ENCODE peak calls at places on chromosomes 13 and 19, in eight cellular contexts. One of them, this sample, is unnamed.

GRCh38 chr13:20109037-20109436 is 51.8 kb downstream of the GJA3 start:
- DNase-seq in glutamatergic neuron: no peak
- DNase-seq in brain microvascular endothelial cell: no peak
- DNase-seq in breast epithelium: no peak
- DNase-seq in nephron progenitor cell: no peak
- DNase-seq in lower leg skin: no peak
- DNase-seq in cardiac fibroblast: no peak
- DNase-seq in fibroblast of mammary gland: no peak
- DNase-seq in this sample: no peak

GRCh38 chr19:33171916-33172359 is 22.2 kb upstream of the LRP3 start:
- DNase-seq in glutamatergic neuron: no peak
- DNase-seq in brain microvascular endothelial cell: no peak
- DNase-seq in breast epithelium: no peak
- DNase-seq in nephron progenitor cell: no peak
- DNase-seq in lower leg skin: no peak
- DNase-seq in cardiac fibroblast: no peak
- DNase-seq in fibroblast of mammary gland: peak; percentile 79
- DNase-seq in this sample: peak; percentile 36

GRCh38 chr13:51955281-51955771 is 55.9 kb downstream of the ATP7B start:
- DNase-seq in glutamatergic neuron: no peak
- DNase-seq in brain microvascular endothelial cell: no peak
- DNase-seq in breast epithelium: no peak
- DNase-seq in nephron progenitor cell: no peak
- DNase-seq in lower leg skin: no peak
- DNase-seq in cardiac fibroblast: no peak
- DNase-seq in fibroblast of mammary gland: no peak
- DNase-seq in this sample: peak; percentile 51

GRCh38 chr13:82879921-82880320 is 1002.4 kb downstream of the SLITRK1 start:
- DNase-seq in glutamatergic neuron: no peak
- DNase-seq in brain microvascular endothelial cell: no peak
- DNase-seq in breast epithelium: no peak
- DNase-seq in nephron progenitor cell: no peak
- DNase-seq in lower leg skin: no peak
- DNase-seq in cardiac fibroblast: no peak
- DNase-seq in fibroblast of mammary gland: no peak
- DNase-seq in this sample: no peak

GRCh38 chr13:76668141-76668540 is 218.1 kb downstream of the KCTD12 start:
- DNase-seq in glutamatergic neuron: no peak
- DNase-seq in brain microvascular endothelial cell: no peak
- DNase-seq in breast epithelium: no peak
- DNase-seq in nephron progenitor cell: no peak
- DNase-seq in lower leg skin: no peak
- DNase-seq in cardiac fibroblast: no peak
- DNase-seq in fibroblast of mammary gland: no peak
- DNase-seq in this sample: no peak

GRCh38 chr19:39479916-39480315 is 722 bp upstream of the TIMM50 start:
- DNase-seq in glutamatergic neuron: no peak
- DNase-seq in brain microvascular endothelial cell: no peak
- DNase-seq in breast epithelium: no peak
- DNase-seq in nephron progenitor cell: no peak
- DNase-seq in lower leg skin: no peak
- DNase-seq in cardiac fibroblast: no peak
- DNase-seq in fibroblast of mammary gland: no peak
- DNase-seq in this sample: no peak

GRCh38 chr13:45441633-45442032 is 23.1 kb upstream of the COG3 start:
- DNase-seq in glutamatergic neuron: no peak
- DNase-seq in brain microvascular endothelial cell: peak; percentile 11
- DNase-seq in breast epithelium: no peak
- DNase-seq in nephron progenitor cell: no peak
- DNase-seq in lower leg skin: no peak
- DNase-seq in cardiac fibroblast: peak; percentile 25
- DNase-seq in fibroblast of mammary gland: peak; percentile 21
- DNase-seq in this sample: peak; percentile 56

GRCh38 chr13:88887045-88887662 is 1216.0 kb downstream of the SLITRK5 start:
- DNase-seq in glutamatergic neuron: no peak
- DNase-seq in brain microvascular endothelial cell: no peak
- DNase-seq in breast epithelium: no peak
- DNase-seq in nephron progenitor cell: no peak
- DNase-seq in lower leg skin: no peak
- DNase-seq in cardiac fibroblast: no peak
- DNase-seq in fibroblast of mammary gland: no peak
- DNase-seq in this sample: no peak

GRCh38 chr13:44142911-44143665 is 230.5 kb upstream of the SERP2 start:
- DNase-seq in glutamatergic neuron: no peak
- DNase-seq in brain microvascular endothelial cell: peak; percentile 80
- DNase-seq in breast epithelium: no peak
- DNase-seq in nephron progenitor cell: no peak
- DNase-seq in lower leg skin: no peak
- DNase-seq in cardiac fibroblast: no peak
- DNase-seq in fibroblast of mammary gland: peak; percentile 40
- DNase-seq in this sample: peak; percentile 31

GRCh38 chr13:80083516-80084085 is 257.3 kb downstream of the SPRY2 start:
- DNase-seq in glutamatergic neuron: no peak
- DNase-seq in brain microvascular endothelial cell: no peak
- DNase-seq in breast epithelium: no peak
- DNase-seq in nephron progenitor cell: no peak
- DNase-seq in lower leg skin: no peak
- DNase-seq in cardiac fibroblast: peak; percentile 69
- DNase-seq in fibroblast of mammary gland: peak; percentile 69
- DNase-seq in this sample: peak; percentile 50

GRCh38 chr19:2726160-2726855 is 5.1 kb upstream of the DIRAS1 start:
- DNase-seq in glutamatergic neuron: no peak
- DNase-seq in brain microvascular endothelial cell: no peak
- DNase-seq in breast epithelium: no peak
- DNase-seq in nephron progenitor cell: no peak
- DNase-seq in lower leg skin: no peak
- DNase-seq in cardiac fibroblast: no peak
- DNase-seq in fibroblast of mammary gland: no peak
- DNase-seq in this sample: no peak

GRCh38 chr13:81987677-81988357 is 1646.9 kb upstream of the SPRY2 start:
- DNase-seq in glutamatergic neuron: no peak
- DNase-seq in brain microvascular endothelial cell: no peak
- DNase-seq in breast epithelium: no peak
- DNase-seq in nephron progenitor cell: no peak
- DNase-seq in lower leg skin: no peak
- DNase-seq in cardiac fibroblast: no peak
- DNase-seq in fibroblast of mammary gland: no peak
- DNase-seq in this sample: no peak

GRCh38 chr19:45643024-45643926 is 4.1 kb upstream of the EML2 start:
- DNase-seq in glutamatergic neuron: peak; percentile 96
- DNase-seq in brain microvascular endothelial cell: peak; percentile 76
- DNase-seq in breast epithelium: peak; percentile 83
- DNase-seq in nephron progenitor cell: peak; percentile 96
- DNase-seq in lower leg skin: peak; percentile 73
- DNase-seq in cardiac fibroblast: peak; percentile 87
- DNase-seq in fibroblast of mammary gland: peak; percentile 69
- DNase-seq in this sample: peak; percentile 87

GRCh38 chr19:45682908-45683307 is 8.8 kb downstream of the SNRPD2 start:
- DNase-seq in glutamatergic neuron: no peak
- DNase-seq in brain microvascular endothelial cell: no peak
- DNase-seq in breast epithelium: no peak
- DNase-seq in nephron progenitor cell: no peak
- DNase-seq in lower leg skin: no peak
- DNase-seq in cardiac fibroblast: no peak
- DNase-seq in fibroblast of mammary gland: no peak
- DNase-seq in this sample: no peak

GRCh38 chr19:7662657-7663056 is 6.2 kb upstream of the RETN start:
- DNase-seq in glutamatergic neuron: no peak
- DNase-seq in brain microvascular endothelial cell: no peak
- DNase-seq in breast epithelium: no peak
- DNase-seq in nephron progenitor cell: no peak
- DNase-seq in lower leg skin: no peak
- DNase-seq in cardiac fibroblast: no peak
- DNase-seq in fibroblast of mammary gland: no peak
- DNase-seq in this sample: no peak

GRCh38 chr19:6108721-6109633 is 1.3 kb downstream of the RFX2 start:
- DNase-seq in glutamatergic neuron: peak; percentile 28
- DNase-seq in brain microvascular endothelial cell: no peak
- DNase-seq in breast epithelium: peak; percentile 60
- DNase-seq in nephron progenitor cell: peak; percentile 41
- DNase-seq in lower leg skin: peak; percentile 59
- DNase-seq in cardiac fibroblast: peak; percentile 81
- DNase-seq in fibroblast of mammary gland: peak; percentile 59
- DNase-seq in this sample: no peak

GRCh38 chr19:6014551-6015135 is 36.7 kb upstream of the RANBP3 start:
- DNase-seq in glutamatergic neuron: no peak
- DNase-seq in brain microvascular endothelial cell: no peak
- DNase-seq in breast epithelium: no peak
- DNase-seq in nephron progenitor cell: no peak
- DNase-seq in lower leg skin: no peak
- DNase-seq in cardiac fibroblast: no peak
- DNase-seq in fibroblast of mammary gland: no peak
- DNase-seq in this sample: no peak

GRCh38 chr13:54573186-54573585 is 1544.6 kb downstream of the OLFM4 start:
- DNase-seq in glutamatergic neuron: no peak
- DNase-seq in brain microvascular endothelial cell: no peak
- DNase-seq in breast epithelium: no peak
- DNase-seq in nephron progenitor cell: no peak
- DNase-seq in lower leg skin: no peak
- DNase-seq in cardiac fibroblast: no peak
- DNase-seq in fibroblast of mammary gland: no peak
- DNase-seq in this sample: no peak
- TF ChIP-seq CTCF in glutamatergic neuron: no peak
- TF ChIP-seq CTCF in brain microvascular endothelial cell: no peak
- TF ChIP-seq CTCF in breast epithelium: no peak
- TF ChIP-seq CTCF in nephron progenitor cell: no peak
- TF ChIP-seq CTCF in lower leg skin: no peak
- TF ChIP-seq CTCF in cardiac fibroblast: no peak
- TF ChIP-seq CTCF in fibroblast of mammary gland: no peak
- TF ChIP-seq CTCF in this sample: no peak

DNA sequence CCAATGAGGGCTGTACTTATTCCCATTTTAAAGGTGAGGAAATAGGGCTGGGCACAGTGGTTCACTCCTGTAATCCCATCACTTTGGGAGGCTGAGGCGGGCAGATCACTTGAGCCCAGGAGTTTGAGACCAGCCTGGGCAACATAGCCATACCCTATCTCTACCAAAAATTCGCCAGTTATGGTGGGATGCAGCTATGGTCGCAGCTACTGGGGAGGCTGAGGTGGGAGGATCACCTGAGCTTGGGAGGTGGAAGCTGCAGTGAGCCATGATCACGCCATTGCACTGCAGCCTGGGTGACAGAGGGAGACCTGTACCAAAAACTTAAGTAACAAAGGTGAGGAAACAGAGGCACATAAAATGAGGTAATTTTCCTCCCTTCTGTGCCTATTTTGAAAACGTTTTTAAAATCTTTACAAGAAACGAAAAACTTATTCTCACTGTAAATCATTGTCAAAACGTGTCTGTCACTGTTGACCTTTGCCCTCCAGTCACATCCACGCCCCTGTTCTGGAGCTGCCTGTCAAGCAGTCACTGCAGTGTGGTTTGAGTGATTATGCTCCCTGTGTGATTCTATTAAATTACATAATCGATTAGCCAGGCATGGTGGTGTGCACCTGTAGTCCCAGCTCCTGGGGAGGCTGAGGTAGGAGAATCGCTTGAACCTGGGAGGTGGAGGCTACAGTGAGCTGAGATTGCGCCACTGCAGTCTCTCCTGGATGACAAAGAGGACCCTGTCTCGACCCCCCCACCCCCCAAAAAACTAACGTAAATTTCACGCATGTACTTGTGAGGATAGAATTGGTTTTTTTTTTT is 12.5 kb downstream of the NOP53 start:
- DNase-seq in glutamatergic neuron: no peak
- DNase-seq in brain microvascular endothelial cell: no peak
- DNase-seq in breast epithelium: no peak
- DNase-seq in nephron progenitor cell: no peak
- DNase-seq in lower leg skin: no peak
- DNase-seq in cardiac fibroblast: no peak
- DNase-seq in fibroblast of mammary gland: no peak
- DNase-seq in this sample: no peak
- TF ChIP-seq CTCF in glutamatergic neuron: no peak
- TF ChIP-seq CTCF in brain microvascular endothelial cell: no peak
- TF ChIP-seq CTCF in breast epithelium: no peak
- TF ChIP-seq CTCF in nephron progenitor cell: no peak
- TF ChIP-seq CTCF in lower leg skin: no peak
- TF ChIP-seq CTCF in cardiac fibroblast: no peak
- TF ChIP-seq CTCF in fibroblast of mammary gland: no peak
- TF ChIP-seq CTCF in this sample: no peak

DNA sequence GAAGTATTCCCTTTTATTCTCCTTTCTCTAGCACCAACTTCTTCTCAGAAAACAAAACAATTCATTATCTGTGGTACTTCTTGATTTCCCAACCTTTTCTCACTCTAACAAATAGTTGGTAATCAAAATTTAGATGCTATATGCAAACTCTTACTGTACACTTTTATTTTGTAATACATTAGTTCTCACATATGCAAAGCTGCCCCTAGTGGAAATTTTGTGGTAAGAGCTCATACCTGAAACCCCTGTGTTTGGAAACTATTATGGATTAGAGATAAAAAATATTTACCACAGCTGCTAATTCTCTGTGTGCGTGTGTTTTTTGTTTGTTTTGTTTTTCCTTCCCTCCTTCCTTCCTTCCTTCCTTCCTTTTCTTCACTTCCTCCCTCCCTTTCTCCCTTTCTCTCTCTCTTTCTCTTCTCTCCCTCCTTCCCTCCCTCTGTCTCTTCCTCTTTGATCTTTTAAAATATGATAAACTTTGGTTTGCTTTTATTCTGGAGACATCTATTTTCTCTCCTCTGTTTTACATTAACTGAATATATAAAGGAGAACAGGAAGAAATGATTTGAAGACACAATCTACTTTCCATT is 537.4 kb downstream of the SLITRK6 start:
- DNase-seq in glutamatergic neuron: no peak
- DNase-seq in brain microvascular endothelial cell: no peak
- DNase-seq in breast epithelium: no peak
- DNase-seq in nephron progenitor cell: no peak
- DNase-seq in lower leg skin: no peak
- DNase-seq in cardiac fibroblast: peak; percentile 27
- DNase-seq in fibroblast of mammary gland: peak; percentile 0
- DNase-seq in this sample: peak; percentile 50
- TF ChIP-seq CTCF in glutamatergic neuron: peak; percentile 62
- TF ChIP-seq CTCF in brain microvascular endothelial cell: peak; percentile 61
- TF ChIP-seq CTCF in breast epithelium: no peak
- TF ChIP-seq CTCF in nephron progenitor cell: peak; percentile 45
- TF ChIP-seq CTCF in lower leg skin: no peak
- TF ChIP-seq CTCF in cardiac fibroblast: peak; percentile 5
- TF ChIP-seq CTCF in fibroblast of mammary gland: peak; percentile 21
- TF ChIP-seq CTCF in this sample: peak; percentile 55

DNA sequence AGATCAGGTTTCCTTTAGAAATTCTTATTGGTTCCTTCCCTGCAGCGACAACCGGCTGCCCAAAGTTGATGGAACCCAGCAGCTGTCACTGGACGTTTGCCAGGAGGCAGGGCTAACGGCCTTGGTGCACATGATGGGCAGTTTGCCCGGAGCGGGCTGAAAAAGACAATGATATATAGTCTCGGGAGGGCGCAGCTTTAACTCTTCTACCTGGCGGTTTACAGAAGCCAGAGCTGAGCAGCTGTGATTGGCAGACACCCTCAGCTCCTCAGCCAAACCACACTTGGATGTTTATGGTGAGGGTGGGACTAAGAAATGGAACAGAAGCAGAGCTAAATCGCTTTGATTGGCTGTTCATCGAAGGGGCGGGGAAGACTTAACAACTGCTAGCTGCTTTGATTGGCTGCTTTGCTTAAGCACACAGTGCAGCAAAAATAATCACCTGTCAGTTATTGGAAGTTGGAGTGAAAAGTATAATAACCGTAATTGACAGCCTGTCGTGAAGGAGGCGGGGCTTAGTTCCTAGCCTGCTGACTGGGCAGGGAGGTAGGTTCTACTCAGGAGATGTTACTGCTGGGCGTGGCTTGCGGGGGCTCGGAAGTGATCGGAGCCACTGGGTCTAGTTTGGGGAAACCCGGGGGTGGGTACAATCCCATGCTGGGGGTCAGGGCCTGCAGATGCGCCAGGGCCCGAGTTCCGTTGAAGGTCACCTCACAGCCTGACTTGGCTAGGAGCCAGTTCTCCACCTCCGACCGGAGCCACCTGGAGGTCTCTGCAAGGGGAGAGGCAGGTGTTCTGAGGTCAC is 7.5 kb downstream of the EMP3 start:
- DNase-seq in glutamatergic neuron: peak; percentile 74
- DNase-seq in brain microvascular endothelial cell: peak; percentile 98
- DNase-seq in breast epithelium: peak; percentile 89
- DNase-seq in nephron progenitor cell: peak; percentile 70
- DNase-seq in lower leg skin: peak; percentile 94
- DNase-seq in cardiac fibroblast: peak; percentile 98
- DNase-seq in fibroblast of mammary gland: peak; percentile 99
- DNase-seq in this sample: peak; percentile 100
- TF ChIP-seq CTCF in glutamatergic neuron: no peak
- TF ChIP-seq CTCF in brain microvascular endothelial cell: no peak
- TF ChIP-seq CTCF in breast epithelium: no peak
- TF ChIP-seq CTCF in nephron progenitor cell: no peak
- TF ChIP-seq CTCF in lower leg skin: no peak
- TF ChIP-seq CTCF in cardiac fibroblast: no peak
- TF ChIP-seq CTCF in fibroblast of mammary gland: no peak
- TF ChIP-seq CTCF in this sample: no peak

This sample was measured in MCF 10A.